ENCODE peak calls at places on chromosomes 3 and 15, in nine cellular contexts. U is C1 segment of cervical spinal cord; V is HuH-7; L is psoas muscle; G is cerebellar cortex; C is activated CD4-positive, CD25-positive, alpha-beta regulatory T cell treated with anti-CD3 and anti-CD28 coated beads, Interleukin-2, amount 50 U/mL, for 72 hours; A is GM12865; Y is trophoblast cell; P is COR-L47. D is an unnamed sample.

GRCh38 chr15:51093865-51094605 is 671 bp downstream of the TNFAIP8L3 start:
- DNase-seq in U (no peak), V (peak; percentile 60), L (peak; percentile 56), G (no peak), C (no peak), A (no peak), Y (peak; percentile 34), P (no peak), D (peak; percentile 42)

GRCh38 chr3:149494022-149494758 is 19.7 kb downstream of the TM4SF4 start:
- DNase-seq in U (no peak), V (no peak), L (peak; percentile 43), G (peak; percentile 58), C (peak; percentile 39), A (peak; percentile 64), Y (peak; percentile 93), P (peak; percentile 33), D (peak; percentile 16)

GRCh38 chr3:108018552-108018951 is 72.3 kb downstream of the CD47 start:
- DNase-seq in U (no peak), V (no peak), L (no peak), G (no peak), C (no peak), A (no peak), Y (peak; percentile 87), P (no peak), D (no peak)

GRCh38 chr15:38562278-38562677 is 2.3 kb downstream of the RASGRP1 start:
- DNase-seq in U (no peak), V (no peak), L (no peak), G (no peak), C (no peak), A (peak; percentile 53), Y (no peak), P (no peak), D (no peak)

GRCh38 chr15:83574345-83574744 is 79.6 kb upstream of the ADAMTSL3 start:
- DNase-seq in U (no peak), V (no peak), L (no peak), G (no peak), C (no peak), A (no peak), Y (no peak), P (no peak), D (no peak)

GRCh38 chr3:21446027-21446426 is 305.0 kb downstream of the ZNF385D start:
- DNase-seq in U (no peak), V (no peak), L (no peak), G (no peak), C (no peak), A (peak; percentile 64), Y (no peak), P (no peak), D (no peak)

GRCh38 chr3:115660646-115661442 is 37.5 kb downstream of the GAP43 start:
- DNase-seq in U (no peak), V (no peak), L (peak; percentile 16), G (no peak), C (no peak), A (no peak), Y (no peak), P (no peak), D (no peak)

GRCh38 chr3:66466606-66467270 is 34.1 kb downstream of the LRIG1 start:
- DNase-seq in U (no peak), V (no peak), L (no peak), G (no peak), C (no peak), A (no peak), Y (no peak), P (no peak), D (no peak)

GRCh38 chr15:62060896-62061280 is 641 bp upstream of the VPS13C start:
- DNase-seq in U (no peak), V (no peak), L (no peak), G (no peak), C (no peak), A (no peak), Y (no peak), P (no peak), D (no peak)

D was measured in GM12891.